ENCODE peak calls at places on chromosome 9, in eight cellular contexts. Q, M, E, C, W, B, A and R are unnamed samples.

GRCh38 chr9:105245720-105246161 is 1.3 kb downstream of the SLC44A1 start:
- DNase-seq in C (no peak), A (no peak), W (no peak), M (no peak), E (no peak), B (no peak), Q (no peak), R (no peak)

GRCh38 chr9:7461791-7462190 is 337.8 kb downstream of the DMAC1 start:
- DNase-seq in E (no peak), B (no peak), W (no peak), M (no peak), A (no peak), Q (no peak), C (no peak), R (no peak)

GRCh38 chr9:33524431-33524947 is 438 bp downstream of the ANKRD18B start:
- DNase-seq in M (no peak), Q (no peak), C (no peak), E (no peak), A (no peak), W (no peak), B (peak; percentile 20), R (no peak)

GRCh38 chr9:16715404-16715803 is 155.1 kb downstream of the BNC2 start:
- DNase-seq in Q (no peak), E (no peak), M (no peak), A (no peak), C (no peak), B (no peak), W (no peak), R (no peak)

GRCh38 chr9:7171461-7171860 is 413.7 kb downstream of the KDM4C start:
- DNase-seq in C (no peak), A (no peak), M (no peak), B (no peak), Q (no peak), E (no peak), W (no peak), R (no peak)

GRCh38 chr9:134602547-134603362 is 38.8 kb upstream of the COL5A1 start:
- DNase-seq in A (peak; percentile 43), Q (no peak), W (peak; percentile 69), M (peak; percentile 100), C (peak; percentile 46), B (no peak), E (no peak), R (peak; percentile 81)

GRCh38 chr9:107707915-107708441 is 218.4 kb upstream of the KLF4 start:
- DNase-seq in Q (no peak), E (no peak), B (peak; percentile 28), C (no peak), M (peak; percentile 57), A (no peak), W (peak; percentile 46), R (peak; percentile 77)

GRCh38 chr9:85740821-85741111 is 988 bp downstream of the AGTPBP1 start:
- DNase-seq in W (no peak), A (no peak), E (no peak), Q (no peak), B (no peak), C (no peak), M (peak; percentile 37), R (no peak)

GRCh38 chr9:37329576-37329975 is 92.9 kb upstream of the GRHPR start:
- DNase-seq in E (peak; percentile 81), A (no peak), B (peak; percentile 41), W (peak; percentile 5), Q (no peak), C (no peak), M (peak; percentile 37), R (no peak)

GRCh38 chr9:26863074-26863473 is 29.5 kb downstream of the CAAP1 start:
- DNase-seq in Q (no peak), B (peak; percentile 3), W (no peak), M (peak; percentile 23), C (no peak), A (no peak), E (peak; percentile 1), R (no peak)

GRCh38 chr9:3936520-3937235 is 363.2 kb downstream of the GLIS3 start:
- DNase-seq in W (no peak), E (no peak), Q (no peak), C (peak; percentile 85), A (no peak), M (no peak), B (no peak), R (no peak)

GRCh38 chr9:21584890-21585289 is 102.8 kb upstream of the IFNE start:
- DNase-seq in M (no peak), C (no peak), B (no peak), Q (no peak), W (no peak), A (no peak), E (no peak), R (no peak)

GRCh38 chr9:70873506-70873905 is 247.9 kb downstream of the TRPM3 start:
- DNase-seq in C (no peak), M (no peak), Q (no peak), W (no peak), E (no peak), B (no peak), A (no peak), R (no peak)

GRCh38 chr9:93650448-93650847 is 74.1 kb downstream of the PHF2 start:
- DNase-seq in C (peak; percentile 39), M (no peak), E (no peak), Q (no peak), W (no peak), A (no peak), B (no peak), R (no peak)

GRCh38 chr9:38638881-38639576 is 18.6 kb upstream of the ANKRD18A start:
- DNase-seq in M (no peak), B (peak; percentile 43), A (no peak), W (no peak), Q (no peak), E (no peak), C (no peak), R (no peak)

GRCh38 chr9:113299800-113300292 is 3.3 kb downstream of the RNF183 start:
- DNase-seq in E (no peak), Q (no peak), C (no peak), W (no peak), M (no peak), B (peak; percentile 21), A (no peak), R (no peak)

GRCh38 chr9:93459432-93459847 is 6.1 kb upstream of the FAM120AOS start:
- DNase-seq in M (no peak), A (no peak), B (no peak), W (no peak), E (no peak), C (no peak), Q (no peak), R (no peak)

GRCh38 chr9:75850459-75851200 is 39.8 kb upstream of the PCSK5 start:
- DNase-seq in W (no peak), A (no peak), E (no peak), Q (no peak), M (no peak), C (no peak), B (peak; percentile 23), R (no peak)

GRCh38 chr9:131429121-131430012 is 35.5 kb downstream of the PRRC2B start:
- DNase-seq in A (no peak), M (no peak), C (no peak), B (no peak), E (no peak), W (no peak), Q (no peak), R (no peak)

GRCh38 chr9:124062172-124062571 is 50.6 kb downstream of the LHX2 start:
- DNase-seq in Q (no peak), B (no peak), M (no peak), A (no peak), W (no peak), C (no peak), E (no peak), R (no peak)
- TF ChIP-seq CTCF in Q (no peak), B (no peak), M (peak; percentile 10), A (no peak), W (peak; percentile 14), C (no peak), E (peak; percentile 16), R (peak; percentile 53)

DNA sequence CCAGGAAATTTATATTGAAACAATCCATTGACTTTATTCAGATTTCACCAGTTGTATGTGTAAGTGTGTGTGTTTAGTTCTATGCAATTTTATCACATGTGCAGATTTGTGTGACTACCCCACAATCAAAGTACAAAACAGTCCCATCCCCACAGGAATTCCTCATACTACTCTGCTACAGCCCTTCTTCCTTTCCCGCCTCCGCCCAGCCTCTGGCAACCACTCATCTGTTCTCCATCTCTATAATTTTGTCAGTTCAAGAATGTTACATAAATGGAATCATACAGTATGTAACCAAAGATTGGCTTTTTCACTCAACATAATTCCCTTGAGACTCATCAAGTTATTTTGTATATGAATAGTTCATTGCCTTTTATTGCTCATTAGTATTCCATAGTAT is 289.1 kb downstream of the GADD45G start:
- DNase-seq in B (no peak), Q (no peak), C (no peak), W (no peak), A (no peak), E (no peak), M (no peak), R (no peak)
- H3K4me3 ChIP-seq in B (no peak overlapping the region), Q (no peak overlapping the region), C (no peak overlapping the region), W (no peak overlapping the region), A (no peak overlapping the region), E (no peak overlapping the region), M (no peak overlapping the region), R (no peak overlapping the region)

GRCh38 chr9:137685035-137685885 is 66.5 kb downstream of the EHMT1 start:
- DNase-seq in A (no peak), W (no peak), B (no peak), Q (no peak), C (no peak), E (no peak), M (peak; percentile 38), R (peak; percentile 15)
- TF ChIP-seq CTCF in A (no peak), W (no peak), B (no peak), Q (no peak), C (no peak), E (no peak), M (no peak), R (no peak)

GRCh38 chr9:34987160-34988040 is 2.1 kb upstream of the DNAJB5 start:
- DNase-seq in B (peak; percentile 76), M (no peak), E (peak; percentile 33), C (no peak), W (no peak), Q (no peak), A (no peak), R (no peak)

GRCh38 chr9:34985311-34985899 is 4.1 kb upstream of the DNAJB5 start:
- DNase-seq in W (peak; percentile 47), Q (peak; percentile 47), B (peak; percentile 70), A (no peak), C (no peak), M (peak; percentile 55), E (peak; percentile 62), R (peak; percentile 50)

GRCh38 chr9:34984049-34984448 is 5.5 kb upstream of the DNAJB5 start:
- DNase-seq in Q (peak; percentile 40), E (peak; percentile 55), M (peak; percentile 40), W (no peak), A (no peak), B (peak; percentile 63), C (no peak), R (no peak)

GRCh38 chr9:34988218-34989055 is 1.1 kb upstream of the DNAJB5 start:
- DNase-seq in Q (peak; percentile 70), B (no peak), W (no peak), C (peak; percentile 67), A (no peak), E (peak; percentile 69), M (no peak), R (no peak)

DNA sequence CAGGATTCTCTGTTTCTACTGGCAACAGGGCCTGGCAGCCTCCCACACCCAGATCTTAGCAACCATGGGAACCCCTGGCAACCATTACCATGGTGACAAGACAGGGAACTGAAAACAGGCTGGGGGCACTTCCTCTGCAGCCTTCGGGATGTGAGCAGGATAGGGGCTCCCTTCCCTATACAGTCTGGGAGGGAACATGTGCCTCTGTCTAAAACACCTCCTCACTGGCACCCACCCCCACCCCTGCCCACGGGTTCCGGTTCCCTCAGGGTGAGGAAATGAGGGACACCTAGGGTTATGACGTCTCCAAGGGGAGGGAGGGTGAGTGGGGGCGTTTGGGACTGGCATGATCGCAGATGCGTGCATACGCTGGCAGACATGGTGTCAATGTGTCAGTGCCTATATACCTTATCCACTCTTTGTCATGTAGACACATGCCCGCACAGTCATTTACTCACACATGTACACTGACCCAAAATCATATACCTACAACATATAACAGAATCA is 3.0 kb upstream of the DNAJB5 start:
- DNase-seq in M (peak; percentile 18), B (peak; percentile 78), W (no peak), A (no peak), Q (peak; percentile 85), E (peak; percentile 76), C (peak; percentile 58), R (no peak)
- H3K4me3 ChIP-seq in M (no peak overlapping the region), B (no peak overlapping the region), W (no peak overlapping the region), A (no peak overlapping the region), Q (no peak overlapping the region), E (no peak overlapping the region), C (no peak overlapping the region), R (no peak overlapping the region)